ENCODE peak calls at places on chromosome 15, in seven cellular contexts. Y is AG10803, B is endodermal cell, H is psoas muscle, C is BJ, Z is endothelial cell, F is fibroblast of lung. X is an unnamed sample.

GRCh38 chr15:40409366-40409765 is 3.8 kb downstream of the IVD start:
- DNase-seq in Y (no peak), B (no peak), H (no peak), C (no peak), Z (no peak), F (no peak), X (no peak)

GRCh38 chr15:73752817-73753214 is 335 bp downstream of the INSYN1 start:
- DNase-seq in Y (no peak), B (peak), H (no peak), C (no peak), Z (peak), F (peak), X (peak)

GRCh38 chr15:46703352-46703861 is 1013.9 kb upstream of the SEMA6D start:
- DNase-seq in Y (no peak), B (no peak), H (no peak), C (no peak), Z (no peak), F (no peak), X (no peak)

GRCh38 chr15:75186044-75186443 is 15.6 kb upstream of the C15orf39 start:
- DNase-seq in Y (no peak), B (no peak), H (no peak), C (no peak), Z (no peak), F (no peak), X (no peak)

GRCh38 chr15:90143176-90143655 is 40.9 kb upstream of the IDH2 start:
- DNase-seq in Y (no peak), B (peak), H (peak), C (no peak), Z (peak), F (peak), X (peak)

GRCh38 chr15:53193149-53193548 is 403.0 kb upstream of the ONECUT1 start:
- DNase-seq in Y (no peak), B (no peak), H (no peak), C (no peak), Z (peak), F (peak), X (peak)

GRCh38 chr15:89817701-89818280 is 3.1 kb upstream of the ANPEP start:
- DNase-seq in Y (no peak), B (no peak), H (no peak), C (no peak), Z (no peak), F (peak), X (peak)

GRCh38 chr15:58575045-58575786 is 143.4 kb downstream of the LIPC start:
- DNase-seq in Y (no peak), B (no peak), H (no peak), C (no peak), Z (no peak), F (no peak), X (no peak)

GRCh38 chr15:78906310-78906608 is 33.6 kb downstream of the MORF4L1 start:
- DNase-seq in Y (peak), B (no peak), H (no peak), C (peak), Z (no peak), F (peak), X (peak)

GRCh38 chr15:31487811-31488436 is 161.3 kb downstream of the KLF13 start:
- DNase-seq in Y (peak), B (peak), H (no peak), C (no peak), Z (no peak), F (peak), X (peak)
- TF ChIP-seq CTCF in Y (no peak), B (peak), H (no peak), C (peak), Z (no peak), F (no peak), X (no peak)

GRCh38 chr15:100133001-100133400 is 208.8 kb downstream of the ADAMTS17 start:
- DNase-seq in Y (no peak), B (peak), H (no peak), C (no peak), Z (no peak), F (no peak), X (no peak)

GRCh38 chr15:100133981-100134711 is 207.6 kb downstream of the ADAMTS17 start:
- DNase-seq in Y (no peak), B (no peak), H (no peak), C (no peak), Z (no peak), F (no peak), X (no peak)

GRCh38 chr15:100132309-100132708 is 209.5 kb downstream of the ADAMTS17 start:
- DNase-seq in Y (no peak), B (no peak), H (no peak), C (no peak), Z (no peak), F (no peak), X (no peak)

GRCh38 chr15:100129677-100130076 is 212.1 kb downstream of the ADAMTS17 start:
- DNase-seq in Y (no peak), B (no peak), H (no peak), C (no peak), Z (no peak), F (no peak), X (no peak)

GRCh38 chr15:100131321-100132224 is 210.2 kb downstream of the ADAMTS17 start:
- DNase-seq in Y (peak), B (peak), H (no peak), C (no peak), Z (no peak), F (peak), X (peak)
- TF ChIP-seq CTCF in Y (peak), B (peak), H (peak), C (no peak), Z (no peak), F (peak), X (no peak)

DNA sequence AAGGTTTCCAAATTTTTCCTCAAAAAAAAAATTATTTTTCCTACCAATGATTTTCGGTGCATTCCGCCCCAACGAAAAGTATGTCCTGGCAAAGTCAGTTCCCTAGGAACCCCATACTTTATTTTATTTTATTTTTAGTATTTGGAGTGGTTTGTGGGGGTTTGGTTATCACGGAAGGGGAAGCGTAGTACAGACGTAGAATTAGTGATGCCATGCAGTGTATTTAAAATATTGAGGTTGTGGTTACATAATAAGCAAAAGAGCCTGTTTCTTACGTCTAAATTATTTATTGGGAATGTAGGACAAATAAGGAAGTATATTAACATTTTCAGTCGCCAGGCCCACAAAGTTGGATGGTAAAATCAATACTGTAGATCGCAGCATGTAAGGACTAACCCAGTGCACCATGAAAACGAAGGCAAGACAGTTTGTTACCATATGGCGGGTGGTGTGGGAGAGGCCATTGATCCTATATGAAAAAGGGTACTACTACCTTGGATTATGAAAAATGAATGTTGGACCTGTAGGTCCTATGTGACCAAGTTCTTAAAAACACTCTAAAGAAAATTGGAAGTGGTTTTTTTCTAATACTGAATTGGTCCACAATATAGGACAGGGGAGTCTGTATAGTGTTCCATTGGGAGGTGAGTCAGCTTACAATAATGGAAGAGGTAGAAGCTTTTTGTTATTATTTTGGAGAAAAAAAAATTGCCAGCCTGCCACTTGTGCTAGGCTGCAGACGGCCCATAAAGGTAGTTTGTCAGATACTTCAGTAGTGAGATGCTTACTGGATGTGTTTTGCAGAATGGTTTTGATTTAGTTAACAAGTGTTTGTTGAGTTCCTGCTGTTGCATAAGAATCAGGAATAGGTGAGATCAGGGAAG is 721 bp downstream of the DTWD1 start:
- DNase-seq in Y (peak), B (no peak), H (no peak), C (no peak), Z (no peak), F (peak), X (peak)
- TF ChIP-seq CTCF in Y (no peak), B (peak), H (no peak), C (no peak), Z (no peak), F (no peak), X (no peak)

GRCh38 chr15:30033763-30034162 is 49.0 kb upstream of the GOLGA8J start:
- DNase-seq in Y (no peak), B (no peak), H (no peak), C (no peak), Z (no peak), F (no peak), X (no peak)

GRCh38 chr15:30033211-30033610 is 49.5 kb upstream of the GOLGA8J start:
- DNase-seq in Y (no peak), B (no peak), H (no peak), C (no peak), Z (no peak), F (no peak), X (no peak)

GRCh38 chr15:30036304-30036703 is 46.5 kb upstream of the GOLGA8J start:
- DNase-seq in Y (no peak), B (no peak), H (no peak), C (no peak), Z (no peak), F (no peak), X (no peak)

DNA sequence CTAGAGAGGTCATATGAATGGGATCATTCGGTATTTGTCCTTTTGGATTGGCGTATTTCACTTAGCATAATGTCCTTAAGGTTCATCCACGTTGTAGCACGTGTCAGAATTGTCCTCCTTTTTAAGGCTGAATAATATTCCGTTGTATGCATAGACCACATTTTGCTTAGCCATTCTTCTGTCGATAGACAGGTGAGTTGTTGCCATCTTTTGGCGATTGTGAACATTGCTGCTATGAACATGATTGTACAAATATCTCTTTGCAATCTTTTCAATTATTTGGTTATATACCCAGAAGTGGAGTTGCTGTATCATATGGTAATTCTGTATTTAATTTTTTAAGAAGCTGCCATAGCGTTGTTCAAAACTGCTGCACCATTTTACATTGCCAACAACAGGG is 52.4 kb upstream of the GOLGA8J start:
- DNase-seq in Y (no peak), B (no peak), H (no peak), C (no peak), Z (no peak), F (no peak), X (no peak)
- TF ChIP-seq CTCF in Y (no peak), B (no peak), H (no peak), C (peak), Z (no peak), F (no peak), X (no peak)

DNA sequence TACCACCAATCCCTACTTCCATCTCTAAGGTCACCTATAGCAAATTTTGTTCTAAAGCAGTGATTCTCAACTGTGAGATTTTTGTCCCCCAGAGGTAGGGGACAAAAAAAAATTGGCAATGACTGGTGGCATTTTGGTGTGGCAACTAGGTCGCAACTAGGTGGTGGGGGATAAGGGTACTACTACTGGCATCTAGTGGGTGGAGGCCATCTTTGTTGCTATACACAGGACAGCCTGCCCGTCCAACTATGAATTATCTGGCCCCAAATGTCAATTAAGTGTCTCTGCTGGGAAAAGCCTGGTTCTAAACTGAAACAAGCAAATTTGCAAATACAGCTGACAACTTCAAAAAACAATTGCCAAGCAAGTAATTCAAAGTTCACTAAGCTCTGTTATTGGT is 1.4 kb downstream of the MTMR10 start:
- DNase-seq in Y (no peak), B (no peak), H (no peak), C (no peak), Z (no peak), F (no peak), X (no peak)
- TF ChIP-seq CTCF in Y (peak), B (peak), H (no peak), C (no peak), Z (no peak), F (no peak), X (no peak)

GRCh38 chr15:83653288-83653638 is 660 bp upstream of the ADAMTSL3 start:
- DNase-seq in Y (no peak), B (peak), H (no peak), C (no peak), Z (no peak), F (peak), X (no peak)

GRCh38 chr15:83654379-83655236 is 685 bp downstream of the ADAMTSL3 start:
- DNase-seq in Y (no peak), B (peak), H (peak), C (no peak), Z (peak), F (no peak), X (peak)

GRCh38 chr15:83652606-83653204 is 1.2 kb upstream of the ADAMTSL3 start:
- DNase-seq in Y (no peak), B (no peak), H (no peak), C (no peak), Z (no peak), F (no peak), X (no peak)

GRCh38 chr15:83655237-83655616 is 1.3 kb downstream of the ADAMTSL3 start:
- DNase-seq in Y (no peak), B (no peak), H (no peak), C (no peak), Z (no peak), F (no peak), X (no peak)

DNA sequence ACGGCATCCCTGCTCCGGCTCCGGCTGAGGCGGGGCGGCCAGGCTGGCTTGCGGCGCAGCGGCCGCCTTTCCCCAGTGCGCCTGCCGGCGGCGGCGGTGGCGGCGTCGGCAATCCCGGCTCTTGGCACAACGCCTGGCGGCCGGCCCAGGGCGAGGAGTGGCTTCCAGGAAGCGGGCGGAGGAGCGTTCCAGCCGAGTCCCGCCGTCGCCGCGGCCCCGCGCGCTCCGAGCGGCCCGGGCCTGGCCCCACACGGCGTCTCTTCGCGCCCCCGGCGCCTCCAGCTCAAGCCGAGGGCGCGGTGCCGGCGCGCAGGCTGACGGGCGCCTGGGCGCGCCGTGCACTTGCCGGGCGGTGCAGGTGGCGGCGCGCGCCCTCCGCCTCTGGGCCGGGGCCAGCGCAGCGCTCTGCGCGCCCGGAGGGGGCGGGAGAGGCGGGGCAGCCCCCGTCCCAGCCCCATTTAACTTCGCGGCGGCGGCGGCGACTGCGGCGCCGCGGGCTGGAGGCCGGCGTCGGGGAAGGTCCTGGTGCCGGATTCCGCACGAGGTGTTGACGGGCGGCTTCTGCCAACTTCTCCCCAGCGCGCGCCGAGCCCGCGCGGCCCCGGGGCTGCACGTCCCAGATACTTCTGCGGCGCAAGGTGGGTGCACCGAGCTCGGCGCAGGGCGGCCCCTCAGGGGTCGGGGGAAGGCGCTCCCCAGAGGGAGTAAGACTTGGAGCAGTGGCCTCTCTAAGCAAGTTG is at the start of gene ADAMTSL3:
- DNase-seq in Y (peak), B (peak), H (peak), C (no peak), Z (peak), F (peak), X (peak)
- TF ChIP-seq CTCF in Y (no peak), B (no peak), H (no peak), C (no peak), Z (no peak), F (no peak), X (no peak)

GRCh38 chr15:30043211-30043655 is 39.5 kb upstream of the GOLGA8J start:
- DNase-seq in Y (peak), B (no peak), H (no peak), C (no peak), Z (no peak), F (peak), X (no peak)
- TF ChIP-seq CTCF in Y (peak), B (no peak), H (no peak), C (peak), Z (no peak), F (peak), X (no peak)

DNA sequence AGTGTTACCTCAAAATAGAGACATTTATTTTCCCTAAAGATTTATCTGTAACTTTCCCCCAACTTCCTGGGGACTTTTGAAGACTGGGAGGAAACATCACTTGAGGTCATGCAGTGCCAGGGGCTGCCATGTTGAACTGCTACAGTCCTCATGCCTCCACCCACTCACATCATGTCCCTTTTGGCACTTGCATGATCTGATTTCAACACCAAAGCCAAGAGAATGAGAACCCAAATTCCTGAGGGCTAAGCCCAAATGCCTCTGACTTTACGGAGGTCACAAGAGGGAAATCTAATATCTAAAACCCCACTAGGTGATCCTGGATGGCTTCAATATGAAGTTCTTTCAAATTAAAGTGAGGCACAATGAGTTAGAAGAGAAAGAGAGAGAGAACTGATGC is 213.1 kb downstream of the NTRK3 start:
- DNase-seq in Y (peak), B (no peak), H (no peak), C (no peak), Z (no peak), F (no peak), X (no peak)
- TF ChIP-seq CTCF in Y (no peak), B (no peak), H (no peak), C (no peak), Z (no peak), F (no peak), X (no peak)

X was measured in foreskin fibroblast.